ENCODE peak calls at places on chromosomes 4 and X, in seven cellular contexts. One of them, this sample, is unnamed. For H3K27me3 and H3K4me1, the result is how much of the 10 kb centered on the place peaks cover.

GRCh38 chrX:16666541-16666940 is 16.6 kb downstream of the S100G start:
- DNase-seq in spleen: no peak
- DNase-seq in astrocyte: peak
- DNase-seq in BE2C: no peak
- DNase-seq in endothelial cell of umbilical vein: no peak
- DNase-seq in tibial nerve: no peak
- DNase-seq in ascending aorta: no peak
- DNase-seq in this sample: no peak

GRCh38 chr4:5033266-5033945 is 14.1 kb upstream of the CYTL1 start:
- DNase-seq in astrocyte: peak
- DNase-seq in BE2C: no peak
- DNase-seq in ascending aorta: peak
- DNase-seq in spleen: peak
- DNase-seq in endothelial cell of umbilical vein: peak
- DNase-seq in tibial nerve: no peak
- DNase-seq in this sample: peak

GRCh38 chrX:16033336-16033735 is 90.0 kb upstream of the GRPR start:
- DNase-seq in endothelial cell of umbilical vein: no peak
- DNase-seq in spleen: no peak
- DNase-seq in BE2C: no peak
- DNase-seq in tibial nerve: no peak
- DNase-seq in astrocyte: peak
- DNase-seq in ascending aorta: no peak
- DNase-seq in this sample: no peak

GRCh38 chrX:14528629-14529287 is 578 bp upstream of the GLRA2 start:
- DNase-seq in astrocyte: no peak
- DNase-seq in ascending aorta: no peak
- DNase-seq in tibial nerve: peak
- DNase-seq in spleen: peak
- DNase-seq in BE2C: peak
- DNase-seq in endothelial cell of umbilical vein: no peak
- DNase-seq in this sample: peak

GRCh38 chrX:153469811-153470410 is 465 bp downstream of the HAUS7 start:
- DNase-seq in endothelial cell of umbilical vein: peak
- DNase-seq in ascending aorta: no peak
- DNase-seq in spleen: no peak
- DNase-seq in BE2C: peak
- DNase-seq in tibial nerve: no peak
- DNase-seq in astrocyte: no peak
- DNase-seq in this sample: peak

GRCh38 chrX:78333521-78333920 is 6.1 kb upstream of the CYSLTR1 start:
- DNase-seq in endothelial cell of umbilical vein: no peak
- DNase-seq in ascending aorta: no peak
- DNase-seq in spleen: no peak
- DNase-seq in astrocyte: no peak
- DNase-seq in BE2C: no peak
- DNase-seq in tibial nerve: no peak
- DNase-seq in this sample: no peak

GRCh38 chr4:13415068-13415785 is 68.9 kb downstream of the RAB28 start:
- DNase-seq in endothelial cell of umbilical vein: no peak
- DNase-seq in spleen: peak
- DNase-seq in astrocyte: no peak
- DNase-seq in BE2C: no peak
- DNase-seq in tibial nerve: no peak
- DNase-seq in ascending aorta: no peak
- DNase-seq in this sample: no peak

GRCh38 chr4:55781809-55782208 is 37.8 kb upstream of the EXOC1L start:
- DNase-seq in astrocyte: no peak
- DNase-seq in tibial nerve: no peak
- DNase-seq in ascending aorta: no peak
- DNase-seq in BE2C: no peak
- DNase-seq in endothelial cell of umbilical vein: no peak
- DNase-seq in spleen: no peak
- DNase-seq in this sample: no peak

GRCh38 chrX:71053217-71053621 is 14.9 kb downstream of the SNX12 start:
- DNase-seq in spleen: no peak
- DNase-seq in astrocyte: no peak
- DNase-seq in endothelial cell of umbilical vein: peak
- DNase-seq in ascending aorta: no peak
- DNase-seq in tibial nerve: no peak
- DNase-seq in BE2C: no peak
- DNase-seq in this sample: peak

GRCh38 chr4:1400861-1401408 is 5.3 kb downstream of the NKX1-1 start:
- DNase-seq in spleen: no peak
- DNase-seq in BE2C: peak
- DNase-seq in tibial nerve: no peak
- DNase-seq in astrocyte: no peak
- DNase-seq in ascending aorta: peak
- DNase-seq in endothelial cell of umbilical vein: no peak
- DNase-seq in this sample: no peak
- H3K27me3 ChIP-seq in spleen: half or more
- H3K27me3 ChIP-seq in BE2C: half or more
- H3K27me3 ChIP-seq in tibial nerve: under half
- H3K27me3 ChIP-seq in astrocyte: under half
- H3K27me3 ChIP-seq in ascending aorta: under half
- H3K27me3 ChIP-seq in endothelial cell of umbilical vein: under half
- H3K27me3 ChIP-seq in this sample: under half

DNA sequence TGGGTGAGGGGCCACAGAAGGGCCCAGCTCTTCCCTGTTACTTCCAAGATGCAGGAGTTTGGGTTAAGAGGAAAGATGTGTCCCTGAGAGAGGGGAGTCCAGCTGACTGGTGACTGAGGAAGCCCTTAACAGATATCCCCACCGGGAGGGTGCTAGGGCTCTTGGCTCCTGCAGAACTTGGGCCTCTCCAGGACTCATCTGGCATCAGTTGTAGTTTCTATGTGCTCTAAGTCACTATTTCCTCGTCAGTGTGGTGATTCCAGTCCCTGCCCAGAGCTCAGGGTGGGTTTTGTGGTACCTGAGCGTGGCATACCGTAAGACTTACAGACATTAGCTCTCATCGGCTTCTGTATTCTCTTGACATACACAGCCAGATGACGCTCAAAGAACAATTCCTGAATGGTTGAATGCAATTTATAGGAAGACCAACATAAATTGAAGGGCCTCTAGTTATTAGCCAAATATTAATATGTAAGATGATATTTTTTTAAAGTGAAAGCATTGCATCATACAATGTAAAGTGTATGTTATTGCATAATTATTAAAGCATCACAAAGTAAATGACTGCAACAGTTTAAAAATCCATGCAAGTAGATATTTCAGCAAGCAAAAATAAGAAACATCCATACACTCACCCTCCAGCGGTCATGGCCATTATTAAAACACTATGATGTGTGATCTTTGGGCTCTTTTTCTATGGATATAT is 195.5 kb downstream of the PTTG2 start:
- DNase-seq in tibial nerve: no peak
- DNase-seq in BE2C: no peak
- DNase-seq in endothelial cell of umbilical vein: no peak
- DNase-seq in spleen: no peak
- DNase-seq in ascending aorta: no peak
- DNase-seq in astrocyte: no peak
- DNase-seq in this sample: no peak
- H3K4me3 ChIP-seq in tibial nerve: no peak
- H3K4me3 ChIP-seq in BE2C: no peak
- H3K4me3 ChIP-seq in endothelial cell of umbilical vein: no peak
- H3K4me3 ChIP-seq in spleen: no peak
- H3K4me3 ChIP-seq in ascending aorta: no peak
- H3K4me3 ChIP-seq in astrocyte: no peak
- H3K4me3 ChIP-seq in this sample: no peak

GRCh38 chrX:1491851-1492349 is 39.2 kb upstream of the ASMTL start:
- DNase-seq in astrocyte: no peak
- DNase-seq in ascending aorta: peak
- DNase-seq in endothelial cell of umbilical vein: no peak
- DNase-seq in BE2C: peak
- DNase-seq in tibial nerve: no peak
- DNase-seq in spleen: peak
- DNase-seq in this sample: no peak

GRCh38 chrX:1492421-1493012 is 39.8 kb upstream of the ASMTL start:
- DNase-seq in tibial nerve: no peak
- DNase-seq in endothelial cell of umbilical vein: no peak
- DNase-seq in spleen: peak
- DNase-seq in ascending aorta: peak
- DNase-seq in astrocyte: no peak
- DNase-seq in BE2C: no peak
- DNase-seq in this sample: no peak

GRCh38 chrX:1493877-1494510 is 41.3 kb upstream of the ASMTL start:
- DNase-seq in BE2C: no peak
- DNase-seq in astrocyte: no peak
- DNase-seq in ascending aorta: peak
- DNase-seq in endothelial cell of umbilical vein: no peak
- DNase-seq in spleen: peak
- DNase-seq in tibial nerve: no peak
- DNase-seq in this sample: no peak

GRCh38 chrX:1493317-1493856 is 40.7 kb upstream of the ASMTL start:
- DNase-seq in astrocyte: no peak
- DNase-seq in tibial nerve: no peak
- DNase-seq in ascending aorta: no peak
- DNase-seq in BE2C: no peak
- DNase-seq in spleen: no peak
- DNase-seq in endothelial cell of umbilical vein: no peak
- DNase-seq in this sample: no peak

GRCh38 chrX:1496076-1496475 is 40.9 kb downstream of the P2RY8 start:
- DNase-seq in BE2C: no peak
- DNase-seq in ascending aorta: peak
- DNase-seq in endothelial cell of umbilical vein: no peak
- DNase-seq in spleen: peak
- DNase-seq in tibial nerve: no peak
- DNase-seq in astrocyte: no peak
- DNase-seq in this sample: no peak
- H3K4me1 ChIP-seq in BE2C: under half
- H3K4me1 ChIP-seq in ascending aorta: under half
- H3K4me1 ChIP-seq in endothelial cell of umbilical vein: under half
- H3K4me1 ChIP-seq in spleen: under half
- H3K4me1 ChIP-seq in tibial nerve: under half
- H3K4me1 ChIP-seq in astrocyte: under half
- H3K4me1 ChIP-seq in this sample: under half

GRCh38 chrX:35842657-35843056 is 44.5 kb downstream of the MAGEB16 start:
- DNase-seq in spleen: no peak
- DNase-seq in tibial nerve: no peak
- DNase-seq in astrocyte: no peak
- DNase-seq in endothelial cell of umbilical vein: no peak
- DNase-seq in ascending aorta: no peak
- DNase-seq in BE2C: no peak
- DNase-seq in this sample: no peak
- H3K27me3 ChIP-seq in spleen: under half
- H3K27me3 ChIP-seq in tibial nerve: under half
- H3K27me3 ChIP-seq in astrocyte: under half
- H3K27me3 ChIP-seq in endothelial cell of umbilical vein: under half
- H3K27me3 ChIP-seq in ascending aorta: under half
- H3K27me3 ChIP-seq in BE2C: under half
- H3K27me3 ChIP-seq in this sample: under half

GRCh38 chr4:119218093-119218492 is 5.6 kb downstream of the USP53 start:
- DNase-seq in spleen: no peak
- DNase-seq in ascending aorta: no peak
- DNase-seq in astrocyte: no peak
- DNase-seq in tibial nerve: no peak
- DNase-seq in endothelial cell of umbilical vein: no peak
- DNase-seq in BE2C: no peak
- DNase-seq in this sample: no peak
- H3K4me3 ChIP-seq in spleen: no peak
- H3K4me3 ChIP-seq in ascending aorta: no peak
- H3K4me3 ChIP-seq in astrocyte: no peak
- H3K4me3 ChIP-seq in tibial nerve: peak
- H3K4me3 ChIP-seq in endothelial cell of umbilical vein: no peak
- H3K4me3 ChIP-seq in BE2C: no peak
- H3K4me3 ChIP-seq in this sample: no peak

GRCh38 chr4:116632269-116632668 is 453.1 kb downstream of the TRAM1L1 start:
- DNase-seq in ascending aorta: no peak
- DNase-seq in tibial nerve: no peak
- DNase-seq in spleen: no peak
- DNase-seq in astrocyte: no peak
- DNase-seq in BE2C: no peak
- DNase-seq in endothelial cell of umbilical vein: peak
- DNase-seq in this sample: no peak

GRCh38 chr4:116638592-116638991 is 446.8 kb downstream of the TRAM1L1 start:
- DNase-seq in endothelial cell of umbilical vein: no peak
- DNase-seq in BE2C: peak
- DNase-seq in ascending aorta: no peak
- DNase-seq in astrocyte: no peak
- DNase-seq in tibial nerve: no peak
- DNase-seq in spleen: no peak
- DNase-seq in this sample: no peak

GRCh38 chr4:116639070-116639577 is 446.3 kb downstream of the TRAM1L1 start:
- DNase-seq in astrocyte: no peak
- DNase-seq in tibial nerve: no peak
- DNase-seq in endothelial cell of umbilical vein: no peak
- DNase-seq in BE2C: peak
- DNase-seq in ascending aorta: no peak
- DNase-seq in spleen: no peak
- DNase-seq in this sample: no peak

DNA sequence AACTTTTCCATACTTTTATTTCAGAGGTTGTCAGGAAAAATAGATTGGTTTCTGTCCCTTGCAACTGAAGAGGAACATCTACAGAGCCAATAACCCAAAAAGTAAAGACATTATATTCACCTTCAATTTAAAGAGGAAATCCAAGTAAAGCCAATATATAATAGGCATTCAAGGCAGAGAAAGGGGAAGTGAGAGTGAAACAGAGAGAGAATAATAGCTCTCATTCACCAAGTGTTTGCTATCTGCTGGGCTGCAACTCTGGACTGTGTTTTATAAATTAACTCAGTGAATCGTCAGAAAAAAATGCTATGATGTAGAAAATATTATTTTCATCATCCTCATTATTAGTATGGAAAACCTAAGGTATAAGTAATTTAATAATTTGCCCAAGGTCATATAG is 448.5 kb downstream of the TRAM1L1 start:
- DNase-seq in BE2C: no peak
- DNase-seq in tibial nerve: no peak
- DNase-seq in endothelial cell of umbilical vein: no peak
- DNase-seq in ascending aorta: no peak
- DNase-seq in astrocyte: no peak
- DNase-seq in spleen: no peak
- DNase-seq in this sample: no peak
- H3K4me1 ChIP-seq in BE2C: under half
- H3K4me1 ChIP-seq in tibial nerve: under half
- H3K4me1 ChIP-seq in endothelial cell of umbilical vein: under half
- H3K4me1 ChIP-seq in ascending aorta: under half
- H3K4me1 ChIP-seq in astrocyte: under half
- H3K4me1 ChIP-seq in spleen: under half
- H3K4me1 ChIP-seq in this sample: under half

DNA sequence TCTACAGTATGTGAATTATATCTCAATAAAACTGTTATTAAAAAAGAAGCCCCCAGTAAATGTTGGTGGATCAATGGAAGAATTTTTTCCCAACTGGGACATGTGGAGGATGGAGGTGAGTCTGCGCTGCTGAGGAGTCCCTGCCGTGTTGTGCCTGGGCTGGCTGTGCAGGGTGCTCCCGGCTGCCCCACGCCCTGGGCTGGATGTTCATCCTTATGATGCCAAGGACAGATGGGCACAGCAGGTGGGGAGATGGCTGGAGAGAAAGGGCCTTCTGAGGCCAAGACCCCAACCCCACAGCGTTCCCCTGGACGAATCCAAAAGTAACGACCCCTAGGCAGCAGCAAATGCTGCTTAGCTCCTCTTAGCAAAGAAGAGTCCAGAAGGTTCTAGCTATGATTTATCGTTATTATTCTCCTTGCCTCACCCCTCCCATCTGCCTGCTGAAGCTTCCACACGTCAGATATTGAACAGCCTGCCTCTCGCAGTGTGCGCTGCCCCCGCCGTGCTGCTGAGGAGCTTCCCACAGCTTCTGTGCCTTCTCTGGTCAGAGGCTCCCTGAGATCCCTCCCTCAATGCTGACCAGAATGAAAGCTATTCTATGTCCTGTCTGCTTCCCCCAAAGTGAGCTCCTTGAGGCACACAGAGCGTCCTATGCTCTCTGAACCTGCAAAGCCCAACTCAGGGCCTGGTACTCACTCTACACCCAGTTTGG is 26.5 kb downstream of the HMX1 start:
- DNase-seq in ascending aorta: peak
- DNase-seq in tibial nerve: no peak
- DNase-seq in BE2C: no peak
- DNase-seq in astrocyte: no peak
- DNase-seq in endothelial cell of umbilical vein: no peak
- DNase-seq in spleen: peak
- DNase-seq in this sample: no peak
- H3K27me3 ChIP-seq in ascending aorta: under half
- H3K27me3 ChIP-seq in tibial nerve: under half
- H3K27me3 ChIP-seq in BE2C: under half
- H3K27me3 ChIP-seq in astrocyte: under half
- H3K27me3 ChIP-seq in endothelial cell of umbilical vein: under half
- H3K27me3 ChIP-seq in spleen: under half
- H3K27me3 ChIP-seq in this sample: under half